ENCODE peak calls at places on chromosomes 13 and 19, in six cellular contexts. B is amygdala, E is skeletal muscle cell, U is adrenal gland, Q is fibroblast of pulmonary artery, V is NCI-H1930. A is an unnamed sample.

GRCh38 chr19:40578442-40578908 is 1.8 kb downstream of the SHKBP1 start:
- DNase-seq in B (no peak), E (no peak), U (no peak), Q (peak; percentile 58), V (peak; percentile 67), A (no peak)

GRCh38 chr13:50236898-50237318 is 221.7 kb downstream of the KCNRG start:
- DNase-seq in B (no peak), E (peak; percentile 16), U (no peak), Q (peak; percentile 22), V (no peak), A (no peak)

GRCh38 chr13:114126789-114127472 is 5.5 kb downstream of the RASA3 start:
- DNase-seq in B (no peak), E (no peak), U (no peak), Q (no peak), V (no peak), A (no peak)

GRCh38 chr19:13002389-13002898 is 7.2 kb downstream of the NFIX start:
- DNase-seq in B (peak; percentile 97), E (no peak), U (no peak), Q (no peak), V (no peak), A (peak; percentile 92)

GRCh38 chr13:96218475-96218874 is 128.6 kb downstream of the HS6ST3 start:
- DNase-seq in B (no peak), E (no peak), U (no peak), Q (no peak), V (no peak), A (no peak)

GRCh38 chr13:85379433-85379832 is 419.8 kb downstream of the SLITRK6 start:
- DNase-seq in B (no peak), E (no peak), U (no peak), Q (no peak), V (no peak), A (no peak)

GRCh38 chr19:46288896-46289588 is 7.8 kb upstream of the HIF3A start:
- DNase-seq in B (no peak), E (peak; percentile 82), U (peak; percentile 94), Q (peak; percentile 98), V (no peak), A (no peak)

GRCh38 chr13:74867460-74867859 is 614.5 kb downstream of the TBC1D4 start:
- DNase-seq in B (no peak), E (no peak), U (no peak), Q (peak; percentile 58), V (no peak), A (no peak)

GRCh38 chr13:33348366-33348765 is 62.8 kb upstream of the STARD13 start:
- DNase-seq in B (no peak), E (no peak), U (no peak), Q (peak; percentile 42), V (no peak), A (no peak)

GRCh38 chr13:27406178-27406939 is 18.1 kb upstream of the GTF3A start:
- DNase-seq in B (no peak), E (no peak), U (no peak), Q (peak; percentile 61), V (peak; percentile 41), A (no peak)

GRCh38 chr19:36009633-36010379 is 1.2 kb upstream of the SYNE4 start:
- DNase-seq in B (no peak), E (no peak), U (no peak), Q (no peak), V (no peak), A (no peak)

GRCh38 chr19:38617764-38618589 is at the start of gene MAP4K1:
- DNase-seq in B (no peak), E (no peak), U (peak; percentile 29), Q (no peak), V (peak; percentile 37), A (no peak)

GRCh38 chr13:75326173-75327131 is 155.5 kb downstream of the TBC1D4 start:
- DNase-seq in B (no peak), E (no peak), U (peak; percentile 31), Q (peak; percentile 89), V (no peak), A (no peak)

GRCh38 chr13:108214511-108215383 is 589 bp downstream of the LIG4 start:
- DNase-seq in B (no peak), E (no peak), U (no peak), Q (no peak), V (peak; percentile 59), A (no peak)

GRCh38 chr13:113109151-113110047 is 3.8 kb downstream of the F7 start:
- DNase-seq in B (no peak), E (no peak), U (no peak), Q (no peak), V (peak; percentile 33), A (no peak)

GRCh38 chr13:51635137-51635878 is 51.0 kb downstream of the WDFY2 start:
- DNase-seq in B (no peak), E (no peak), U (no peak), Q (no peak), V (no peak), A (no peak)

GRCh38 chr19:19849056-19849455 is 16.6 kb upstream of the ZNF253 start:
- DNase-seq in B (no peak), E (no peak), U (no peak), Q (no peak), V (no peak), A (no peak)

GRCh38 chr13:107884564-107884963 is 330.8 kb downstream of the LIG4 start:
- DNase-seq in B (no peak), E (no peak), U (no peak), Q (no peak), V (no peak), A (no peak)

GRCh38 chr13:71712988-71713653 is 153.9 kb downstream of the DACH1 start:
- DNase-seq in B (no peak), E (no peak), U (no peak), Q (peak; percentile 45), V (no peak), A (no peak)

GRCh38 chr13:113203507-113204377 is 4.7 kb downstream of the PCID2 start:
- DNase-seq in B (no peak), E (no peak), U (no peak), Q (no peak), V (no peak), A (no peak)

GRCh38 chr19:5298502-5298901 is 42.1 kb downstream of the PTPRS start:
- DNase-seq in B (no peak), E (no peak), U (no peak), Q (no peak), V (no peak), A (no peak)

GRCh38 chr13:100789481-100789880 is 114.9 kb upstream of the TMTC4 start:
- DNase-seq in B (peak; percentile 51), E (peak; percentile 61), U (no peak), Q (peak; percentile 46), V (no peak), A (peak; percentile 24)

GRCh38 chr19:53112286-53112685 is 9.1 kb upstream of the ZNF160 start:
- DNase-seq in B (no peak), E (no peak), U (no peak), Q (no peak), V (no peak), A (no peak)

GRCh38 chr13:98265669-98266551 is 88.8 kb upstream of the RNF113B start:
- DNase-seq in B (no peak), E (no peak), U (peak; percentile 81), Q (no peak), V (no peak), A (no peak)

GRCh38 chr19:57559008-57559403 is 657 bp downstream of the ZNF550 start:
- DNase-seq in B (no peak), E (no peak), U (peak; percentile 19), Q (peak; percentile 17), V (no peak), A (no peak)